ENCODE peak calls at places on chromosomes 2 and 18, in five cellular contexts. N, A, E, Q and Y are unnamed samples.
A peak's percentile ranks its signal among the peaks of the same experiment; 100 is the strongest.

GRCh38 chr2:67514515-67514914 is 117.4 kb downstream of the ETAA1 start:
- DNase-seq in N (no peak), A (no peak), E (no peak), Q (no peak), Y (no peak)

GRCh38 chr2:20130821-20131645 is 79.6 kb upstream of the LAPTM4A start:
- DNase-seq in N (no peak), A (no peak), E (no peak), Q (no peak), Y (no peak)

GRCh38 chr18:50151876-50152275 is 43.1 kb downstream of the MYO5B start:
- DNase-seq in N (no peak), A (no peak), E (peak; percentile 1), Q (no peak), Y (peak; percentile 38)

GRCh38 chr18:44715841-44716240 is 35.2 kb downstream of the SETBP1 start:
- DNase-seq in N (no peak), A (no peak), E (no peak), Q (no peak), Y (no peak)

GRCh38 chr2:204885747-204886146 is 340.5 kb downstream of the PARD3B start:
- DNase-seq in N (peak; percentile 6), A (no peak), E (peak; percentile 30), Q (no peak), Y (no peak)

GRCh38 chr2:134934641-134935040 is 16.0 kb downstream of the CCNT2 start:
- DNase-seq in N (no peak), A (no peak), E (no peak), Q (no peak), Y (no peak)

GRCh38 chr2:84970266-84970955 is 550 bp upstream of the KCMF1 start:
- DNase-seq in N (no peak), A (no peak), E (peak; percentile 62), Q (no peak), Y (peak; percentile 45)

GRCh38 chr2:52391576-52391975 is 1359.6 kb upstream of the NRXN1 start:
- DNase-seq in N (no peak), A (no peak), E (no peak), Q (no peak), Y (no peak)

GRCh38 chr2:84314901-84315330 is 144.2 kb downstream of the SUCLG1 start:
- DNase-seq in N (peak; percentile 81), A (peak; percentile 75), E (peak; percentile 85), Q (peak; percentile 15), Y (peak; percentile 84)

GRCh38 chr2:198326431-198326830 is 522.0 kb downstream of the PLCL1 start:
- DNase-seq in N (no peak), A (no peak), E (no peak), Q (no peak), Y (no peak)

GRCh38 chr2:12507295-12507694 is 209.4 kb upstream of the TRIB2 start:
- DNase-seq in N (no peak), A (no peak), E (no peak), Q (peak; percentile 76), Y (no peak)

GRCh38 chr2:118808429-118808809 is 39.0 kb downstream of the EN1 start:
- DNase-seq in N (no peak), A (no peak), E (no peak), Q (no peak), Y (no peak)

GRCh38 chr2:164974221-164974620 is 18.9 kb upstream of the SLC38A11 start:
- DNase-seq in N (no peak), A (no peak), E (no peak), Q (no peak), Y (no peak)

GRCh38 chr18:10015941-10016819 is 102.4 kb downstream of the VAPA start:
- DNase-seq in N (no peak), A (no peak), E (no peak), Q (no peak), Y (no peak)

GRCh38 chr2:71224935-71225334 is 2.0 kb downstream of the PAIP2B start:
- DNase-seq in N (no peak), A (no peak), E (no peak), Q (no peak), Y (no peak)

GRCh38 chr2:71226965-71227560 is at the start of gene PAIP2B:
- DNase-seq in N (peak; percentile 85), A (peak; percentile 99), E (peak; percentile 85), Q (peak; percentile 98), Y (peak; percentile 76)

GRCh38 chr2:71223767-71224333 is 3.1 kb downstream of the PAIP2B start:
- DNase-seq in N (peak; percentile 52), A (peak; percentile 47), E (peak; percentile 56), Q (no peak), Y (peak; percentile 78)

GRCh38 chr2:71224457-71224856 is 2.4 kb downstream of the PAIP2B start:
- DNase-seq in N (no peak), A (no peak), E (no peak), Q (no peak), Y (no peak)

GRCh38 chr2:71226391-71226964 is 425 bp downstream of the PAIP2B start:
- DNase-seq in N (no peak), A (no peak), E (no peak), Q (no peak), Y (peak; percentile 31)
- TF ChIP-seq JUND in N (no peak), A (no peak), E (no peak), Q (no peak), Y (no peak)

DNA sequence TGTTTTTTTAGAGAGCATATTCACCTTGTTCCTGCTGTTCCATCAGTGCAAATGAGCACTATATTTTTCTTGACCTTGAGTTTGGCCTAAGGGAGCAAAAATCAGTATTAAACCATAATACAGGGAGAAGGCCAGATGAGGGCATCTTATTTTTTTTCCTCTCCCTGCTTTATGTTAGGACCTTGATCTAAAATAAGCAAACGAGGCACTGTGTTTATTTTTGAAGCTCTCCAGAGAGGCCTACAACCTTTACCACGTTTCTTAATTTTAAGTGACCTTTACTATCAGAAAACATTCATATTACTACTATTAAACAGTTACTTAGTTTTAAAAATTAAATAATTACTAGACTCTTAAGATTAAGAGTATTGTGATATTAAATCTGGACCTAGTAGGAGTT is 100.8 kb downstream of the TANC1 start:
- DNase-seq in N (no peak), A (no peak), E (no peak), Q (no peak), Y (no peak)
- TF ChIP-seq JUND in N (no peak), A (no peak), E (no peak), Q (no peak), Y (no peak)

DNA sequence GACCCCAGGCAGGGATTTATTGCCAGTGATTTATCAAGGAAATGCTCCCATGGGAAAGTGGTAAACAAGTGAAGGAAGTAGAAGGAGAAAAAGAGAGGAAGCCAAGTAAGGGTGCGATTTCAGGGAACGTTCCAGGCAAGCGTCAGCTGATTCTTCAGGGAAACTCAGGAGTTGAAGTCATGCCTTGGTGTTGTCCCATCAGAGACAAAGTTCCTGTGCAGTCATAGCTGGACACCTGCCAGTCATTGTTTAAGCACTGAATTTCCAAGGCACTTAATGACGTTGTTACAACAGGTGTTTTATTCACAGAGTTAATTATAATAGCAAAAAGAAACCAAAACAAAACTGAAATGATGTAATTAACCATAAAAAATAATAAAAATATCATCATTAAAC is 381.8 kb upstream of the CRIM1 start:
- DNase-seq in N (peak; percentile 7), A (no peak), E (no peak), Q (no peak), Y (peak; percentile 29)
- TF ChIP-seq JUND in N (no peak), A (no peak), E (no peak), Q (no peak), Y (no peak)

GRCh38 chr18:23133860-23134779 is 1.2 kb upstream of the CABLES1 start:
- DNase-seq in N (peak; percentile 91), A (peak; percentile 53), E (no peak), Q (peak; percentile 59), Y (peak; percentile 69)
- TF ChIP-seq JUND in N (no peak), A (no peak), E (no peak), Q (no peak), Y (no peak)

GRCh38 chr18:58761970-58762780 is 90.9 kb downstream of the MALT1 start:
- DNase-seq in N (no peak), A (no peak), E (no peak), Q (no peak), Y (no peak)
- TF ChIP-seq JUND in N (no peak), A (no peak), E (no peak), Q (no peak), Y (no peak)

GRCh38 chr2:230719340-230719739 is 6.7 kb downstream of the CAB39 start:
- DNase-seq in N (no peak), A (no peak), E (no peak), Q (no peak), Y (no peak)

GRCh38 chr2:230717595-230717994 is 5.0 kb downstream of the CAB39 start:
- DNase-seq in N (no peak), A (no peak), E (no peak), Q (no peak), Y (no peak)

GRCh38 chr2:230723363-230723762 is 10.7 kb downstream of the CAB39 start:
- DNase-seq in N (no peak), A (no peak), E (no peak), Q (no peak), Y (no peak)

GRCh38 chr2:230722207-230722606 is 9.6 kb downstream of the CAB39 start:
- DNase-seq in N (no peak), A (no peak), E (no peak), Q (no peak), Y (no peak)

GRCh38 chr2:230721712-230722111 is 9.1 kb downstream of the CAB39 start:
- DNase-seq in N (no peak), A (no peak), E (no peak), Q (no peak), Y (no peak)
- TF ChIP-seq JUND in N (no peak), A (no peak), E (no peak), Q (no peak), Y (no peak)

GRCh38 chr2:10045561-10046355 is 2.4 kb downstream of the KLF11 start:
- DNase-seq in N (no peak), A (no peak), E (no peak), Q (no peak), Y (no peak)

GRCh38 chr2:10046899-10047298 is 3.5 kb downstream of the KLF11 start:
- DNase-seq in N (no peak), A (no peak), E (no peak), Q (no peak), Y (no peak)

GRCh38 chr2:10047616-10048500 is 4.5 kb downstream of the KLF11 start:
- DNase-seq in N (no peak), A (no peak), E (no peak), Q (no peak), Y (no peak)

GRCh38 chr2:10052216-10052615 is 8.9 kb downstream of the KLF11 start:
- DNase-seq in N (no peak), A (no peak), E (no peak), Q (no peak), Y (no peak)

DNA sequence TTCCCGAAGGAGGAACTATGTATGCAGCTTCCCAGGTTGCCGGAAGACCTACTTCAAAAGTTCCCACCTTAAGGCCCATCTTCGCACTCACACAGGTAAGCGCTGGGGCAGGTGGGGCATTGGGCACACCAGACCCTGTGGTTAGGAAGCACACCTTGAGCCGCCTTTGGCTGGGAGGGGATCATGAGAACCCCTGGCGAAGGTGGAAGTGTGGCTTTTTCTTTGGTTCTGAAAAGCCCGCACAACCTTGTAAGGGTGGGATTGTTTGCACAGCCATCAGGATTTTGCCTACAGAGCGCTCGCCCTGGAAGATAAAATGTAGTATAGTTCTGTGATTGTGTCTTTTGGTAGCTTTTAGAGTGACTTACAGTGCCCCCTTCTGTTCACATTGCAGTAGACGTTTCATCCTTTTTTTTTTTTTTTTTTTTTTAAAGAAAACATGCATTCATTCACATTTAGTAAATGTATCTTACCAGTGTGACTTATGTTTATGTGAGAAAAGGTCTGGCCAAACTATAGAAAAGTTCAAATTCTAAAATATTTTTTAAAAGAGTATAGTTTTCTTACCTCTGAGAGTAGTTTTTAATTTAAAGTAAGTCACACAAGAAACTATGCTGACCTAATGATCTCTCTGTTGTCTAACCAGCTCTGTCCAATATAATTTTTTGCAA is 5.3 kb downstream of the KLF11 start:
- DNase-seq in N (no peak), A (peak; percentile 10), E (peak; percentile 71), Q (no peak), Y (peak; percentile 32)
- TF ChIP-seq JUND in N (no peak), A (no peak), E (no peak), Q (no peak), Y (no peak)